ENCODE peak calls at places on chromosomes 5 and 9, in ten cellular contexts. Z is A549, Y is HepG2, P is K562, C is sigmoid colon, L is tibial nerve, Q is GM12878, A is transverse colon, I is ovary, M is suprapubic skin. V is an unnamed sample.

GRCh38 chr9:31639444-31639843 is 745.0 kb upstream of the ACO1 start:
- DNase-seq in Q (no peak), I (no peak), Z (no peak), A (no peak), L (no peak), P (no peak), C (no peak), Y (no peak), M (no peak), V (no peak)

GRCh38 chr5:175378444-175379028 is 65.4 kb downstream of the DRD1 start:
- DNase-seq in A (no peak), I (no peak), P (no peak), L (no peak), M (no peak), Z (peak), Q (no peak), Y (no peak), C (no peak), V (no peak)

GRCh38 chr5:146400206-146400605 is 46.9 kb upstream of the TCERG1 start:
- DNase-seq in M (no peak), L (no peak), Z (no peak), I (no peak), A (no peak), Y (no peak), C (no peak), P (no peak), Q (no peak), V (no peak)

GRCh38 chr5:76544268-76544926 is 78.8 kb downstream of the F2RL2 start:
- DNase-seq in I (no peak), M (no peak), Z (peak), A (peak), C (no peak), L (no peak), P (peak), Y (peak), Q (peak), V (no peak)

GRCh38 chr9:87337335-87338074 is 160.2 kb upstream of the DAPK1 start:
- DNase-seq in C (no peak), Y (no peak), Z (peak), P (peak), M (no peak), A (no peak), Q (no peak), I (no peak), L (no peak), V (no peak)

GRCh38 chr5:78648359-78649219 is at the start of gene LHFPL2:
- DNase-seq in Z (peak), C (peak), Y (no peak), M (peak), P (peak), A (peak), I (peak), Q (no peak), L (peak), V (peak)

GRCh38 chr5:14204785-14205321 is 61.7 kb downstream of the TRIO start:
- DNase-seq in P (no peak), I (peak), C (peak), A (peak), M (peak), L (peak), Z (peak), Y (peak), Q (no peak), V (no peak)

GRCh38 chr5:80453372-80453771 is 34.5 kb upstream of the FAM151B start:
- DNase-seq in M (no peak), L (no peak), C (no peak), I (no peak), A (no peak), Z (no peak), P (no peak), Q (no peak), Y (no peak), V (no peak)

GRCh38 chr9:100352201-100352726 is 478 bp downstream of the TEX10 start:
- DNase-seq in Z (peak), A (peak), L (peak), P (peak), I (no peak), C (peak), Q (no peak), M (peak), Y (no peak), V (peak)

GRCh38 chr5:127968998-127969397 is 114.6 kb upstream of the SLC12A2 start:
- DNase-seq in Z (no peak), C (no peak), P (no peak), A (no peak), L (no peak), Y (no peak), Q (no peak), I (no peak), M (no peak), V (no peak)

GRCh38 chr5:51598026-51598425 is 214.8 kb downstream of the ISL1 start:
- DNase-seq in Y (no peak), L (no peak), I (no peak), C (no peak), P (no peak), A (no peak), M (no peak), Q (no peak), Z (no peak), V (no peak)

GRCh38 chr5:132674671-132675506 is 1.1 kb downstream of the IL4 start:
- DNase-seq in Y (peak), Z (peak), L (no peak), C (no peak), M (no peak), A (no peak), I (no peak), P (no peak), Q (peak), V (peak)

GRCh38 chr9:95018099-95018927 is 291.8 kb downstream of the AOPEP start:
- DNase-seq in C (peak), Q (no peak), Z (peak), M (no peak), L (peak), A (no peak), P (peak), Y (peak), I (no peak), V (no peak)

GRCh38 chr9:23686257-23686656 is 139.8 kb downstream of the ELAVL2 start:
- DNase-seq in M (no peak), C (no peak), A (no peak), Z (no peak), Q (no peak), I (no peak), Y (no peak), L (no peak), P (no peak), V (no peak)

GRCh38 chr5:72093231-72093630 is 14.0 kb upstream of the MAP1B start:
- DNase-seq in P (no peak), M (no peak), I (no peak), A (no peak), Q (no peak), L (no peak), Y (no peak), C (no peak), Z (no peak), V (no peak)

GRCh38 chr5:59620535-59621212 is 272.9 kb downstream of the PDE4D start:
- DNase-seq in Q (no peak), P (no peak), M (no peak), L (no peak), Z (no peak), Y (no peak), I (no peak), A (no peak), C (no peak), V (no peak)

GRCh38 chr5:77893225-77893860 is 117.2 kb upstream of the TBCA start:
- DNase-seq in Q (no peak), L (no peak), C (no peak), Y (peak), I (no peak), A (no peak), P (peak), Z (peak), M (no peak), V (no peak)

GRCh38 chr5:17228833-17229291 is 11.4 kb downstream of the BASP1 start:
- DNase-seq in Z (no peak), P (no peak), I (no peak), M (no peak), Q (peak), A (no peak), C (no peak), Y (no peak), L (no peak), V (no peak)

GRCh38 chr5:42587056-42587723 is 164.0 kb downstream of the GHR start:
- DNase-seq in C (no peak), M (no peak), P (peak), L (no peak), A (no peak), Q (no peak), Y (no peak), Z (no peak), I (no peak), V (no peak)

GRCh38 chr9:4769321-4770080 is 23.2 kb upstream of the RCL1 start:
- DNase-seq in I (no peak), M (no peak), Z (no peak), C (no peak), Y (no peak), L (no peak), Q (no peak), P (peak), A (no peak), V (no peak)

GRCh38 chr5:143515829-143516228 is 112.3 kb upstream of the NR3C1 start:
- DNase-seq in Z (no peak), A (no peak), I (no peak), P (no peak), Q (no peak), M (no peak), C (no peak), Y (no peak), L (no peak), V (no peak)
- TF ChIP-seq EP300 in Z (no peak), A (no peak), I (no peak), P (no peak), Q (no peak), M (no peak), C (no peak), Y (no peak), L (no peak), V (no peak)

GRCh38 chr5:180802325-180803180 is at the start of gene MGAT1:
- DNase-seq in Z (peak), M (peak), P (peak), Y (peak), I (peak), L (peak), C (peak), A (peak), Q (no peak), V (peak)
- H3K4me3 ChIP-seq in Z (peak), M (peak), P (peak), Y (peak), I (peak), L (peak), C (peak), A (peak), Q (peak), V (peak)

GRCh38 chr5:131258733-131259132 is 5.1 kb upstream of the CDC42SE2 start:
- DNase-seq in I (no peak), Z (no peak), Q (no peak), L (no peak), M (no peak), Y (peak), A (no peak), C (no peak), P (no peak), V (no peak)
- TF ChIP-seq EP300 in I (no peak), Z (no peak), Q (no peak), L (no peak), M (no peak), Y (no peak), A (no peak), C (no peak), P (no peak), V (no peak)

DNA sequence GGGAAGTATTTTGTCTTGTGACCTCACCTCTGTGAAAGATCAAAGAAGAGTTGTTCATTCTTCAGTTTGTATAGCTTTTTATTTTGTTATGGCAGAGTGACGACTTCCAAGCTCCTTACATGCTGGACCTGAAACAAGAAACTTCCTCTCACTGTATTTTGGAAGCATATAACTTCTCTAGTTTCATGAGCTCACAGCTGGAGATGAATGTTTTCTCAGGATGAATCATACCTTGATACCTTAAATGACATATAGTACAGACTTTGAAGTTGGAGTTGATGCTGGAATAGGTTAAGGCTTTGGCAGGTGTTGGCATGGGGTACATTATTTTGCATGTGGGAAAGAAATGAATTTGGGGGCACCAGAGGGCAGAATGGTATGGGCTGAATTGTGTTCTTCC is 112.5 kb downstream of the SLC25A46 start:
- DNase-seq in M (no peak), C (no peak), L (no peak), I (no peak), A (no peak), P (no peak), Y (no peak), Q (no peak), Z (no peak), V (no peak)
- H3K4me3 ChIP-seq in M (no peak), C (no peak), L (no peak), I (no peak), A (no peak), P (no peak), Y (no peak), Q (no peak), Z (no peak), V (no peak)